ENCODE peak calls at places on chromosomes 2 and 18, in five cellular contexts. D is ascending aorta, K is tibial nerve, T is lung, P is SJCRH30. W is an unnamed sample.

GRCh38 chr18:23503967-23504352 is 649 bp downstream of the RMC1 start:
- DNase-seq in D (no peak), K (no peak), T (no peak), P (no peak), W (no peak)

GRCh38 chr2:73827018-73827417 is 1.7 kb upstream of the STAMBP start:
- DNase-seq in D (no peak), K (no peak), T (no peak), P (peak), W (no peak)

GRCh38 chr2:121316986-121317385 is 32.0 kb upstream of the TFCP2L1 start:
- DNase-seq in D (peak), K (no peak), T (no peak), P (no peak), W (no peak)

GRCh38 chr2:173553589-173553988 is 198.9 kb downstream of the CDCA7 start:
- DNase-seq in D (no peak), K (no peak), T (no peak), P (no peak), W (no peak)

GRCh38 chr2:82391386-82391785 is 2067.7 kb downstream of the SUCLG1 start:
- DNase-seq in D (no peak), K (no peak), T (no peak), P (no peak), W (no peak)

GRCh38 chr2:139033300-139033699 is 253.1 kb upstream of the NXPH2 start:
- DNase-seq in D (no peak), K (no peak), T (no peak), P (no peak), W (no peak)

GRCh38 chr2:174788291-174788929 is 24.1 kb upstream of the CHRNA1 start:
- DNase-seq in D (no peak), K (no peak), T (no peak), P (peak), W (no peak)

GRCh38 chr2:23843051-23843976 is 83.6 kb downstream of the ATAD2B start:
- DNase-seq in D (no peak), K (no peak), T (no peak), P (no peak), W (no peak)

GRCh38 chr2:72745679-72746368 is 80.0 kb downstream of the EXOC6B start:
- DNase-seq in D (no peak), K (peak), T (no peak), P (peak), W (no peak)

GRCh38 chr2:41722668-41723369 is 325.0 kb upstream of the PKDCC start:
- DNase-seq in D (peak), K (peak), T (no peak), P (peak), W (no peak)

GRCh38 chr2:101617786-101618185 is 79.7 kb upstream of the MAP4K4 start:
- DNase-seq in D (no peak), K (no peak), T (no peak), P (peak), W (no peak)

GRCh38 chr2:241833101-241833937 is 24.3 kb downstream of the NEU4 start:
- DNase-seq in D (no peak), K (no peak), T (no peak), P (no peak), W (no peak)

GRCh38 chr18:1270081-1270480 is 365.4 kb downstream of the ADCYAP1 start:
- DNase-seq in D (no peak), K (no peak), T (no peak), P (no peak), W (no peak)

GRCh38 chr18:12251311-12251710 is 2.9 kb upstream of the CIDEA start:
- DNase-seq in D (no peak), K (no peak), T (no peak), P (no peak), W (no peak)

GRCh38 chr2:235642446-235643107 is 148.7 kb downstream of the AGAP1 start:
- DNase-seq in D (no peak), K (peak), T (no peak), P (peak), W (no peak)

GRCh38 chr2:241298554-241299165 is 16.8 kb downstream of the HDLBP start:
- DNase-seq in D (no peak), K (no peak), T (no peak), P (no peak), W (no peak)

GRCh38 chr2:119792907-119793312 is 33.2 kb downstream of the PTPN4 start:
- DNase-seq in D (no peak), K (no peak), T (no peak), P (no peak), W (no peak)
- H3K27ac ChIP-seq in D (no peak), K (no peak), T (no peak), P (no peak), W (no peak)

DNA sequence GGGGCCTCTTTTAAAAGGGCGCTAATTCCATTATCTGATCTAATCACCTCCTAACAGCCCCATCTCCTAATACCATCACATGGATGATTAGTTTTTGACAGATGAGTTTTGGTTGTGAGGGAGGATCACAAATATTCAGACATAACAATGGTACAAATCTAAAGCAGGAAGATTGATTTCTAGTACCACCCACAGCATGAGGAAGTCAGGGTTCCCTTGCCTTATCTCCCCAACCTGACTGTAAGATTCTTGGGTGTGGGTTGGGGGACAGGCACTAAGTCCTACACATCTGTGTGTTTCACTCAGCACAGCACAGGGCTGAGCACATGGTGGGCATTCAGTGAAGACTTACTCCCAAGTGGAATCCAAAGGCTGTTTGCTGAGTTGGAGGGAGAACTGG is 93.7 kb upstream of the CXCR4 start:
- DNase-seq in D (no peak), K (no peak), T (no peak), P (no peak), W (no peak)
- H3K27ac ChIP-seq in D (no peak), K (no peak), T (no peak), P (no peak), W (no peak)

DNA sequence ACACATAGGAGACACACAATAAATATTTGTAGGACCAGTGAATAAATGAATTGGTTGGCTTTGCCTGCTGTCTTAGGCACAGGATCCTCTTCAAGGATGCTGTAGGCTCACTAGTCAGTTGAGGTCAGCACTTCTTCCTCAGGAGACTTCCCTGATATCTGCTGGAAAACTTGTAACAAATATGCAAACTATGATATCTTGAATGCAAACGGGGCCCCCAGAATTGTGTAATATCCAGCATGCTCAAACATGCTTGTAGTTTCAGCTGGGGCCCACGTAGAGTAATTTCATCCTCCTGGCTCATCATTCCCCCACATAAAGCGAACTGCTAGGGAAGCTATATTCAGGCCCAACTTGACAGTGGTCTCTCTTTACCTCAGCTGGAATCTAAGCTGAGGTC is 43.6 kb downstream of the POLE4 start:
- DNase-seq in D (no peak), K (no peak), T (no peak), P (no peak), W (no peak)
- H3K27ac ChIP-seq in D (no peak), K (no peak), T (no peak), P (no peak), W (no peak)

GRCh38 chr2:9210030-9210429 is 3.4 kb downstream of the ASAP2 start:
- DNase-seq in D (peak), K (no peak), T (no peak), P (no peak), W (no peak)

GRCh38 chr2:9212661-9213411 is 6.2 kb downstream of the ASAP2 start:
- DNase-seq in D (no peak), K (no peak), T (no peak), P (no peak), W (no peak)

GRCh38 chr2:9213477-9214051 is 7.0 kb downstream of the ASAP2 start:
- DNase-seq in D (peak), K (no peak), T (no peak), P (no peak), W (no peak)

GRCh38 chr2:9212010-9212638 is 5.5 kb downstream of the ASAP2 start:
- DNase-seq in D (peak), K (no peak), T (no peak), P (no peak), W (no peak)

DNA sequence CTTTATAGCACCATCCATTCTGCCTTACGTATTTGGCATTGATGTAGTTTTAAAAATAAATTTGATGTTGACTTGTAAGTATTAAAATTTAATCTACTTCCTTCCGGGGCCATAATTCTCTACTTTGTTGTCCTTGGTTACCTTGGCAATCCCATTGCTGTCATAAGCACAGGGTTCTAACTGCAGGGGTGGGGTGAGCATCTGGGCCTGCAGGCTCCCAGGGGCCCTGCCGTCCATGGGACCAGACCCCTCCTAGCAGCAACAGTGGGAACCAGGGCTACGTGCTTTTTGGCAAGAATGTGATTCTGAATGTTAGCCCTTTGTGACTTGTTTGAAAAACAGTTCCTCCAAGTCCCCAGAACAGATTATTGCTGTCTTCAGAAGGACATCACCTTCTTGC is 4.9 kb downstream of the ASAP2 start:
- DNase-seq in D (peak), K (no peak), T (no peak), P (no peak), W (no peak)
- H3K27ac ChIP-seq in D (peak), K (peak), T (peak), P (no peak), W (peak)

GRCh38 chr2:20637147-20637546 is 13.8 kb downstream of the HS1BP3 start:
- DNase-seq in D (peak), K (no peak), T (no peak), P (peak), W (no peak)
- H3K27ac ChIP-seq in D (peak), K (peak), T (no peak), P (no peak), W (peak)

DNA sequence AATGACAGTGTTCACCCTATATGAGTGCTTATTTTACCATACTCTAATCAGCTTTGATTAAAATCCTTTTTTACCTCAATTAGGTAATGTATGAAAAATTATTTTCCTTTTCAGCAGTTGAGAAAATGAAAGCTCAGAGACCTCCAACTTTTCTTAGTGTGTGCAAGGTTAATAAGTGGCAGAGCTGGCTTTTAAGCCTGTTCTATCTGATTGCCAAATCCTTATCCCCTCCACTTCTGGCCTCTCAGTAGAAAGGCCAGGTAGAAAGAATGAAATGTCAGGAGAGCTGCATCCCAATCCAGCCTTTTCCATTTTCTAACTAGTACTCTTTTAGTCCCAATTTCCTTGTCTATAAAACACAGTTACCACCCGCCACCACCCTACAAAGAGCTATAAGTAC is 67.6 kb upstream of the LCLAT1 start:
- DNase-seq in D (no peak), K (no peak), T (no peak), P (no peak), W (no peak)
- H3K27ac ChIP-seq in D (no peak), K (no peak), T (no peak), P (no peak), W (no peak)

W was measured in caudate nucleus.